ENCODE peak calls at places on chromosome 14, in four cellular contexts. R is WTC11, X is K562, E is HepG2. Q is an unnamed sample.

GRCh38 chr14:75715926-75716780 is 55.1 kb downstream of the TTLL5 start:
- DNase-seq in X (no peak), E (no peak), R (no peak), Q (no peak)

GRCh38 chr14:21668377-21668776 is 5.2 kb downstream of the OR4E1 start:
- DNase-seq in E (peak), R (no peak), X (no peak), Q (no peak)

GRCh38 chr14:55454264-55455151 is 14.1 kb upstream of the TBPL2 start:
- DNase-seq in X (peak), R (no peak), E (peak), Q (peak)

GRCh38 chr14:63598821-63599220 is 42.9 kb downstream of the WDR89 start:
- DNase-seq in R (no peak), X (no peak), E (no peak), Q (no peak)

GRCh38 chr14:50864237-50864636 is 7.6 kb upstream of the ABHD12B start:
- DNase-seq in E (no peak), R (no peak), X (no peak), Q (no peak)

GRCh38 chr14:93115920-93116675 is at the start of gene ITPK1:
- DNase-seq in X (peak), E (peak), R (peak), Q (peak)

GRCh38 chr14:71328183-71328582 is 420.9 kb downstream of the PCNX1 start:
- DNase-seq in R (no peak), E (no peak), X (no peak), Q (no peak)

GRCh38 chr14:77026930-77027537 is 1.5 kb downstream of the IRF2BPL start:
- DNase-seq in E (no peak), R (peak), X (peak), Q (peak)

GRCh38 chr14:74524076-74524812 is 30.7 kb downstream of the ISCA2 start:
- DNase-seq in E (no peak), X (no peak), R (no peak), Q (no peak)

DNA sequence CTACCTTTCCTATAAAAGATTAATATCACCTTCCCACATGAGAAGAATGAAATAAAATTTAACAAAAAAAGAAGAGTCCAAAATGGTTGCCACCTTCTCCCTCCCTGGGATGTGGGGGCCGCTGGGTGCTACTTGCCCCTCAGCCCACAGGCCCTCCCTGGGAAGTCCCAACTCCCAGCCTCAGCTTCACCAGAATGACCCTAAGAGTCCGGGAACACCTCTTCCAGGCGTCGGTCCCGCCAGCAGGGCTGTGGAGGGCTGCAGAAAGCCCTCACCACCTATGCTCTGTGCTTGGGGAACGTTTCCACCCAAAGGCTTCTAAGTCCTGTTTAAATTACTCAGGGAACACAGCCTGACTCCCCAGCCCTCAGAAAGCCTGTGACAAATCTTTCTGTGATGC is 71.9 kb downstream of the MOK start:
- DNase-seq in E (no peak), X (no peak), R (no peak), Q (no peak)
- TF ChIP-seq ELF4 in E (no peak), X (no peak), R (no peak), Q (no peak)

GRCh38 chr14:57025456-57025855 is 215.2 kb upstream of the OTX2 start:
- DNase-seq in X (no peak), R (no peak), E (no peak), Q (no peak)

DNA sequence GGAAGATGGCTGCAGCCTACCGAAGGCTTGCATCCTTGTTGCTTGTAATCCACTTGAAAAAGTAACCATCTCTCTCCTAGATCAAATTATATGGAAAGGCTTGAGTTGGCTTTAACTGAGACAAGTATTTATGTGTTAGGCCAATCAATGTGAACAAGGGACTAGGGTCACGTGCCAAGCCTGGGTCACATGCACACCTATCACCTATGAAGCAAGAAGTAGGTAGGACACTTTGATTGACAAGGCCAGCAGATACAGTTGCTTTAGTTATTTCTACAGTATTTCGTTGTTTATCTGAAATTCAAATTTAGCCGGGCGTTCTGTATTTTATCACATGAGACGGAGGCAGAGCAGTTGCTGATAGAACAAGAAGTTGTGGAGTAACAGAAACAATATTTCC is 212.3 kb upstream of the OTX2 start:
- DNase-seq in X (no peak), E (no peak), R (no peak), Q (no peak)
- TF ChIP-seq ELF4 in X (no peak), E (no peak), R (no peak), Q (no peak)

DNA sequence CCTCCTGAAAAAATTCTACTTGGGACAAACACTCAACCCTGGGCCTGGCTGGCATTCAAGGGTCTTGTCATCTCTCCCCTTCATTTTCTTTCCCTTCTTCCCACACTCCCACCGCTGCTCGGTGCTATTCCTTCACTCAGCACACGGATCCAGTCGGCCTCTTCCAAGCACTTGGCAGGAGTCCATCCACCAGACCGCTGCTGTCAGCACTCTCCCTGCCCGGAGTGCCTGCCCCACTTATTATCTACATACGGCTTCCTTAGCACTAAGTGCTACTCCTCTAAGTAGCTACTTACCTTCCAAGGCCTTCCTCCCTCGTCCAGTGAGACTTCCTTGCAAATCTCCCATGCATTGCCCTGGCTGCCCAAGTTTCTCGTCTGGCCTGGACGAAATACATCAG is 29.8 kb downstream of the CALM1 start:
- DNase-seq in R (no peak), E (no peak), X (no peak), Q (no peak)
- TF ChIP-seq ELF4 in R (no peak), E (no peak), X (no peak), Q (no peak)

GRCh38 chr14:52268191-52269061 is 928 bp downstream of the PTGDR start:
- DNase-seq in E (no peak), R (peak), X (no peak), Q (no peak)

GRCh38 chr14:52266782-52267181 is 716 bp upstream of the PTGDR start:
- DNase-seq in R (no peak), X (no peak), E (no peak), Q (no peak)

GRCh38 chr14:52267501-52268190 is at the start of gene PTGDR:
- DNase-seq in R (peak), E (no peak), X (no peak), Q (no peak)

GRCh38 chr14:52271538-52271937 is 4.0 kb downstream of the PTGDR start:
- DNase-seq in X (no peak), R (no peak), E (no peak), Q (no peak)

DNA sequence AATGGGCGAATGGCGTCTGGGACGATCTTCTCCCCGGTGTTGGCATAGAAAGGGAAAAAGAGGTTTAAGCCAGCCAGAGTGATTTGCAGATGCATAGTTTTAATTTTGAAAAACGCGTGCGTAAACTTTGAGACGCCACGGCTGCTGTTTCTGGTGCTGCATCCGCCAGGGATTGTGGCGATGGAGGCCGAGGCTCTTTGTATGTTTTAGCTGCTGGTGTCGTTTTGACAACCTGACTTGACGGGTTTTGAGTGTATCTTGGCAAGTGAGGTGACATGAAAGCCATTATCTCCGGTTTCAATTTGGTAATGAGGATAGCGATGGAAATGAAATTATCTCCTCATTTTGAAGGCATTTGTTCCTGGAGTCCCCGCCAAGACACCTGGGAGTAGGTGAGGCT is 1.6 kb downstream of the PTGDR start:
- DNase-seq in X (no peak), E (no peak), R (no peak), Q (no peak)
- TF ChIP-seq ELF4 in X (no peak), E (no peak), R (no peak), Q (no peak)

DNA sequence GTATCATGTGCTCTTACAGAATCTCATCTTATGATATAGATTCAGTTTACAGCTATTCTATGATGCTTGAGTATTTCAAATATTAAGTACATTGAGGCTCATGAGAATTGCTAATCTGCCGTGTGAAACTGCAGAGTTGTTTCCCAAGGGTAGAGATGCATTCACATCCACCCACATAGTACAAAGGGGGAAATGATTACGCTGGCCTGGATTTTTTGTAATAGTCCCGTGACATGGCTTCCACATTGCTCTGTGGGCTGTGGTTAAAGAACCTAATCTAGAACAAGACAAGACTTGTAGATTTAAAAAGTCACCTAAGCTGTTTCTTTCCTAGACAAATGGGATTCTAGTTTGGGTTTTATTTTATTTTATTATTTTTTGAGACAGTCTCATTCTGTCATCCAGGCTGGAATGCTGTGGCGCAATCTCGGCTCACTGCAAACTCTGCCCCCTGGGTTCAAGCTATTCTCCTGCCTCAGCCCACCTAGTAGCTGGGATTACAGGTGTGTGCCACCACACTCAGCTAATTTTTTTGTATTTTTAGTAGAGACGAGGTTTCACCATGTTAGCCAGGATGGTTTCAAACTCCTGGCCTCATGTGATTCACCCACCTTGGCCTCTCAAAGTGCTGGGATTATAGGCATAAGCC is 13.0 kb upstream of the RIOX1 start:
- DNase-seq in E (no peak), X (no peak), R (no peak), Q (no peak)
- TF ChIP-seq ELF4 in E (no peak), X (no peak), R (no peak), Q (no peak)

DNA sequence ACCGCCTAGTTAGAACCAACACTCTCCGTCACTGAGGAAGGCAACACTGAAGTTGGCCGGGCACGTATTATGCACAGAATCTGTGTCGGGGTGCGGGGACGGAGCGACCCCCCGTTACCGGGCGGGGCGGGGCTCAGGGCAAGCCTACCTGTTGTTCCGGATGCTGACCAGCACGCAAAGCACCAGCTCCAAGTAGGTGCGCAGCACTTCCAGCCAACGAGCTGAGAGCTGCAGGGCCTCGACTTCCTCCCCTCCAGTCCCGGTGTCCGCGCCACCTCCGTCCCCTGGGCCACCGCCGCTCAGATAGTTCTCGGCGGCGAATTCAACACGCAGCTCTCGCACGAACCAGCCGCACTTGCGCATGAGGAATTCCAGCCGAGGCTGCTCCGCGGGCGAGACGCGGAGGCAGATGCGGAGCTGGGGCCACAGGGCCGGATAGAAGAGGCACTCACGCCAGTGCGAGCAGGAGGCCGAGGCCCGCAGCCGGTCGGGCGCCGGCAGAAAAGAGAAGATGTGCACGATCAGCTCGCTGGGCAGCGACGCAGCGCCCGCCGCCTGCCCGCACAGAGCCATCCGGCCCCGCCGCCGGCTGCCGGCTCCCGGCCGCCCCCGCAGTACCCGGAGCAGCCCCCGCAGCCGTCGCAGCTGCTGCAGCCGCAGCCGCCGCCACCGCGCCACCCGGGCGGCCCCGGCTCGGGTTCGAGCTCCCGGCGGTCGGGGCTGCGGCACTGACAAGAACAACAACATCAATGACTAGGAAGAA is 636 bp downstream of the FBXO33 start:
- DNase-seq in X (peak), R (peak), E (peak), Q (peak)
- TF ChIP-seq ELF4 in X (no peak), R (no peak), E (no peak), Q (no peak)

DNA sequence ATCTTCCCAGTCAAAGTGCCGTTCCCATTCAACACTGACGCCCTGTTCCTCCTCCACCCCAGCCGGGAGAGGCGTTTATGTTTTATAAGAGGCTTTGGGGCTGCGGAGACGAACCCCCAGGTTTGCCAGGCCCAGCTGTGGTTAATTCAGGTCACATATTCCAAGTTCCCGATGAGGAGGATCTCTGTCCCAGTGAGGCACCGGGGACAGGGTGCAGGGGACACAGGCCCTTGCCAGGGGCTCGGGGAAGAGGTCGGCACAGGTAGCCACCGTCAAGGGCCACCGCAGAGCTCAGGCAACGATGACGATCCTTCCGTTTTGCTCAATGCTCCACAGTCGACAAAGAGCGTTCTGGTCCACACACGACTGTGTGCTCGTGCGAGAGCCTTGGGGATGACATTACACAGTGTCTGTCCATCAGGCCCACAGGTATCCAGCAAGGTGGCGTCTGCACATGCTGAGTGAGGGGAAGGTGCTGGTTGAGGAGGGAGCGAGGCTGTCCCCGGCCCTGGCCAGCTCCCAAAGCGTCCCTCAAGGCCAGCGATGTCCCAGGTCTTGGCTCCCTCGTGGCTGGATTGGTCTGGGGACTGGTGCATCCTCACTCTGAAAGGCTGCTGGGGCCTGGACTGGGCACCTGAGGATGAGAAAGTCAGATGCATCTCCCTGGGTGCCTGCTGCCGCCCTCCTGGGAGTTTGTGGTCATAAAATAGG is 189.2 kb upstream of the C14orf180 start:
- DNase-seq in E (no peak), R (no peak), X (no peak), Q (no peak)
- TF ChIP-seq ELF4 in E (no peak), R (no peak), X (no peak), Q (no peak)

DNA sequence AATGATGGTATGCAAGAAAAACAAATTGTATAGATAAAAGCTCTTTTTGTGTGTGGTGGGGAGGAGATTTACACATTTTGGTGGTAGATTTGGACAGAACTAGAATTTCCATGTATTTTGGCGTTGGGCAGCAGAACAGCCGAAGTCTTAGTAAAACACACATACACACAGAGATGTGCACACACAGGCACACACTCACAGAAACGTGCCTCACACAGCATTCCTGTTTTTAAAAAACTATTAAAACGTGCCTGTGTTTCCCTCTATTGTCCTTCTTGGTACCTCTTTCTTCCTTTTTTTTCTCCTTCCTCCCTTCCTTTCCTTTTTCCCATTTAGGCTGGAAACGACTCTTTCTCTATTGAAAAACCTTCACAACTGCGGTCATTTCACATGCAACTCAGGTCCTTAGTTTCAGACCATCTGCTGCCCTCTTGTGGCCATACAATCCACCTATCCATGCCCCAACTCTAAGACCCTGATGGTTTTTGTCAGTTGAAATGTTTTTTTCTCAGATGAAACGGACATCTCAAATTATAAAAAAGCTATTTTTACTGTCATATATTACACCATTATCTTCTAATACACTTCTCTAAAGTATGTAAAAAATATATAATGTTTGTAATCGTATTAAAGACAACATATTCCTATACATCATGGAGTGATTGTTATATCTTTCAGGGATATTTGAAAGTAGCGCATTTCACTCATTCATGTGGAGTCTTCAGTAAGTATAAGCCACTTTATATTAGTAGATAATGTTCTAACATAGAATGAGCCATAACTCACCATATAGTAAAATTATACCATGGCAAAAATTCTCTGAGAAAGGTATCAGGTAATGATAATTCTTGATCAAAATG is 386.7 kb upstream of the NOVA1 start:
- DNase-seq in X (peak), E (peak), R (peak), Q (peak)
- TF ChIP-seq ELF4 in X (no peak), E (no peak), R (no peak), Q (no peak)

DNA sequence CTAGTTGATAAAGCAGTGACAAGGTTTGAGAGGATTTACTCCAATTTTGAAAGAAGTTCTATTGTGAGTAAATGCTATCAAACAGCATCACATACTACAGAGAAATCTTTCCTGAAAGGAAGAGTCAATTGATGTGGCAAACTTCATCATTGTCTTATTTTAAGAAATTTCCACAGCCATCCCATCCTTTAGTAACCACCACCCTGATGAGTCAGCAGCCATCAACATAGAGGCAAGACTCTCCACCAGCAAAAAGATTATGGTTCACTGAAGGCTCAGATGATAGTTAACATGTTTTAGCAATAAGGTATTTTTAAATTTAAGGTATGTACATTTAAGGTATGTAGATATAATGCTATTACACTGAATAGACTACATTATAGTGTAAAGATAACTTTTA is 122.1 kb upstream of the ARHGAP5 start:
- DNase-seq in X (no peak), E (no peak), R (no peak), Q (no peak)
- TF ChIP-seq ELF4 in X (no peak), E (no peak), R (no peak), Q (no peak)

DNA sequence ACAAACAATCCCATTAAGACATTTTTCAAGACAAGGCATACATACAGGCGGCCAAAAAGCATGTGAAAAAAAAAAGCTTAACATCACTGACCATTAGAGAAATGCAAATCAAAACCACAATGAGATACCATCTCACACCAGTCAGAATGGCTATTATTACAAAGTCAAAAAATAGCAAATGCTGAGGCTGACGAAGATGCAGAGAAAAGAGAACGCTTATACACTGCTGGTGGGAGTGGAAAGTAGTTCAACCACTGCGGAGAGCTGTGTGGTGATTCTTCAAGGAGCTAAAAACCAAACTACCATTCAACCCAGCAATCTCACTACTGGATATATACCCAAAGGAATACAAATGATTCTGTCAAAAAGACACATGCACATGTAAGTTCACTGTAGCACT is 216.7 kb downstream of the FOXG1 start:
- DNase-seq in E (no peak), R (no peak), X (no peak), Q (no peak)
- TF ChIP-seq ELF4 in E (no peak), R (no peak), X (no peak), Q (no peak)